ENCODE peak calls at places on chromosomes 5 and 9, in nine cellular contexts. Y is HL-60, B is tibial artery, V is PC-3, W is BE2C, Z is breast epithelium, M is thoracic aorta, X is IMR-90, O is neural progenitor cell. F is an unnamed sample.

GRCh38 chr9:123069010-123069481 is 35.6 kb downstream of the GPR21 start:
- DNase-seq in Y (no peak), B (no peak), V (no peak), W (no peak), Z (no peak), M (no peak), X (peak), O (no peak), F (peak)

GRCh38 chr9:121567142-121568100 is 67.8 kb upstream of the GGTA1 start:
- DNase-seq in Y (no peak), B (peak), V (no peak), W (peak), Z (no peak), M (no peak), X (peak), O (no peak), F (no peak)

GRCh38 chr9:121952611-121953010 is 140.5 kb downstream of the TTLL11 start:
- DNase-seq in Y (no peak), B (no peak), V (no peak), W (no peak), Z (no peak), M (no peak), X (no peak), O (no peak), F (no peak)

GRCh38 chr9:115717711-115718173 is 435.8 kb upstream of the PAPPA start:
- DNase-seq in Y (no peak), B (no peak), V (no peak), W (no peak), Z (no peak), M (no peak), X (peak), O (no peak), F (peak)

GRCh38 chr5:206406-206805 is 11.5 kb downstream of the CCDC127 start:
- DNase-seq in Y (no peak), B (no peak), V (no peak), W (no peak), Z (no peak), M (no peak), X (peak), O (no peak), F (no peak)

GRCh38 chr9:13689925-13690324 is 410.4 kb upstream of the MPDZ start:
- DNase-seq in Y (no peak), B (no peak), V (peak), W (no peak), Z (no peak), M (no peak), X (no peak), O (no peak), F (no peak)

GRCh38 chr5:113119271-113119924 is 142.8 kb downstream of the DCP2 start:
- DNase-seq in Y (no peak), B (peak), V (no peak), W (peak), Z (no peak), M (no peak), X (peak), O (no peak), F (no peak)

GRCh38 chr5:68661237-68661636 is 432.6 kb upstream of the SLC30A5 start:
- DNase-seq in Y (no peak), B (no peak), V (peak), W (peak), Z (no peak), M (no peak), X (peak), O (peak), F (no peak)

GRCh38 chr5:40681351-40682311 is 1.9 kb downstream of the PTGER4 start:
- DNase-seq in Y (no peak), B (peak), V (no peak), W (no peak), Z (no peak), M (no peak), X (no peak), O (peak), F (no peak)

GRCh38 chr9:127122176-127123151 is at the start of gene ANGPTL2:
- DNase-seq in Y (peak), B (peak), V (peak), W (peak), Z (peak), M (peak), X (peak), O (peak), F (peak)

GRCh38 chr5:11273180-11273882 is 512.3 kb upstream of the DAP start:
- DNase-seq in Y (no peak), B (no peak), V (peak), W (no peak), Z (no peak), M (no peak), X (no peak), O (no peak), F (no peak)

GRCh38 chr9:80881350-80881749 is 808.0 kb downstream of the TLE1 start:
- DNase-seq in Y (no peak), B (no peak), V (no peak), W (no peak), Z (no peak), M (no peak), X (no peak), O (no peak), F (no peak)

GRCh38 chr9:91900057-91900816 is 49.8 kb downstream of the ROR2 start:
- DNase-seq in Y (no peak), B (no peak), V (no peak), W (peak), Z (no peak), M (no peak), X (no peak), O (peak), F (no peak)

GRCh38 chr5:151383011-151383410 is 35.7 kb upstream of the SLC36A2 start:
- DNase-seq in Y (no peak), B (no peak), V (peak), W (no peak), Z (no peak), M (no peak), X (no peak), O (no peak), F (no peak)

GRCh38 chr9:18721267-18722079 is 247.5 kb downstream of the ADAMTSL1 start:
- DNase-seq in Y (no peak), B (no peak), V (no peak), W (no peak), Z (no peak), M (no peak), X (no peak), O (no peak), F (no peak)

DNA sequence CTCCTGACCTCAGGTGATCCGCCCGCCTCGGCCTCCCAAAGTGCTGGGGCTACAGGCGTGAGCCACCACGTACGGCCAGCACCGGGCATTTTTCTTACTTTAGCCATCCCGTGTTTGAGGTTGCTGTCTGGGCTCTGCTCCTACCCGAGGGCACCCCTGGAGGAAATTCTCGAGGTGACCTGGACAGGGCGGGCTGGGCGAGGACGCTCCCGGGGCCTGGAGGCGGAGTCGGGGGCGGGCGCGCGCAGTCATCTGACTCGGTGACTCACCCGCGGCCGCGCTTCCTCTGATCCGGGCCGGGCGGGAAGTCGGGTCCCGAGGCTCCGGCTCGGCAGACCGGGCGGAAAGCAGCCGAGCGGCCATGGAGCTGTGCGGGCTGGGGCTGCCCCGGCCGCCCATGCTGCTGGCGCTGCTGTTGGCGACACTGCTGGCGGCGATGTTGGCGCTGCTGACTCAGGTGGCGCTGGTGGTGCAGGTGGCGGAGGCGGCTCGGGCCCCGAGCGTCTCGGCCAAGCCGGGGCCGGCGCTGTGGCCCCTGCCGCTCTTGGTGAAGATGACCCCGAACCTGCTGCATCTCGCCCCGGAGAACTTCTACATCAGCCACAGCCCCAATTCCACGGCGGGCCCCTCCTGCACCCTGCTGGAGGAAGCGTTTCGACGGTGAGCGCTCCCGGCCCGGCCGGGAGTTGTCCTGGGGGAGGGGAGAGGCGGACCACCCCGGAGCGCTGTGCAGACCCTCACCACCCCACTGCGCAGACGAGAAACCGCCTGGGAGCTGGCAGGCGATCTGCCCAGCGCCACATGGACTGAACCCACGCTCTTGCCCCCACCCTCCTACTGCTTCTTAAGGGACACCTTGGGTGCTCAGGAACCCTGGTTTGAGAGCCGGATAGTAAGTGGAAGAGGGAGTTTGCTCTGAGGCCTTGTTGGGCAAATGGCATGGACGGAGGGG is at the start of gene HEXB:
- DNase-seq in Y (peak), B (peak), V (peak), W (peak), Z (peak), M (peak), X (peak), O (peak), F (no peak)
- TF ChIP-seq CTCF in Y (no peak), B (no peak), V (no peak), W (no peak), Z (no peak), M (no peak), X (peak), O (peak), F (peak)

GRCh38 chr9:108776920-108777650 is 78.7 kb downstream of the ACTL7B start:
- DNase-seq in Y (no peak), B (no peak), V (peak), W (no peak), Z (no peak), M (no peak), X (peak), O (no peak), F (no peak)
- TF ChIP-seq CTCF in Y (no peak), B (no peak), V (peak), W (no peak), Z (no peak), M (no peak), X (no peak), O (peak), F (peak)

GRCh38 chr9:16133032-16133431 is 580.2 kb downstream of the CCDC171 start:
- DNase-seq in Y (no peak), B (no peak), V (peak), W (no peak), Z (no peak), M (no peak), X (no peak), O (no peak), F (no peak)

GRCh38 chr9:16134351-16134750 is 581.5 kb downstream of the CCDC171 start:
- DNase-seq in Y (no peak), B (no peak), V (peak), W (no peak), Z (no peak), M (no peak), X (no peak), O (no peak), F (no peak)

GRCh38 chr9:16132513-16132912 is 579.7 kb downstream of the CCDC171 start:
- DNase-seq in Y (no peak), B (no peak), V (no peak), W (no peak), Z (no peak), M (no peak), X (peak), O (no peak), F (no peak)

GRCh38 chr9:16133556-16134227 is 580.8 kb downstream of the CCDC171 start:
- DNase-seq in Y (peak), B (peak), V (peak), W (peak), Z (no peak), M (no peak), X (peak), O (peak), F (no peak)

GRCh38 chr9:16131269-16131668 is 578.4 kb downstream of the CCDC171 start:
- DNase-seq in Y (no peak), B (no peak), V (peak), W (no peak), Z (no peak), M (no peak), X (peak), O (peak), F (no peak)
- TF ChIP-seq CTCF in Y (no peak), B (no peak), V (peak), W (peak), Z (no peak), M (no peak), X (peak), O (peak), F (peak)

GRCh38 chr5:111857633-111858032 is 100.6 kb upstream of the NREP start:
- DNase-seq in Y (no peak), B (no peak), V (peak), W (no peak), Z (no peak), M (no peak), X (peak), O (no peak), F (no peak)
- TF ChIP-seq CTCF in Y (no peak), B (no peak), V (peak), W (no peak), Z (no peak), M (no peak), X (no peak), O (no peak), F (no peak)

F was measured in AG04449.